ENCODE peak calls at places on chromosomes 12 and 14, in seven cellular contexts. One of them, this sample, is unnamed.
A peak's percentile ranks its signal among the peaks of the same experiment; 100 is the strongest.

GRCh38 chr12:92539966-92540791 is 162.6 kb upstream of the PLEKHG7 start:
- DNase-seq in uterus: no peak
- DNase-seq in Caki2: no peak
- DNase-seq in midbrain: peak; percentile 7
- DNase-seq in AG08395: no peak
- DNase-seq in NCI-H1436 treated with DMSO at 0.1 percent for 48 hours: no peak
- DNase-seq in right cardiac atrium: peak; percentile 65
- DNase-seq in this sample: no peak

GRCh38 chr12:121579190-121579791 is 1.5 kb downstream of the KDM2B start:
- DNase-seq in NCI-H1436 treated with DMSO at 0.1 percent for 48 hours: no peak
- DNase-seq in AG08395: no peak
- DNase-seq in right cardiac atrium: peak; percentile 68
- DNase-seq in midbrain: peak; percentile 37
- DNase-seq in Caki2: no peak
- DNase-seq in uterus: peak; percentile 28
- DNase-seq in this sample: peak; percentile 43

GRCh38 chr12:4956054-4956453 is 46.3 kb downstream of the KCNA1 start:
- DNase-seq in AG08395: peak; percentile 32
- DNase-seq in Caki2: no peak
- DNase-seq in NCI-H1436 treated with DMSO at 0.1 percent for 48 hours: no peak
- DNase-seq in midbrain: no peak
- DNase-seq in right cardiac atrium: no peak
- DNase-seq in uterus: no peak
- DNase-seq in this sample: no peak

GRCh38 chr12:115660211-115660805 is 617.2 kb downstream of the MED13L start:
- DNase-seq in Caki2: no peak
- DNase-seq in right cardiac atrium: peak; percentile 52
- DNase-seq in uterus: no peak
- DNase-seq in midbrain: no peak
- DNase-seq in AG08395: peak; percentile 65
- DNase-seq in NCI-H1436 treated with DMSO at 0.1 percent for 48 hours: no peak
- DNase-seq in this sample: no peak

GRCh38 chr12:44654641-44655625 is 221.2 kb downstream of the NELL2 start:
- DNase-seq in midbrain: no peak
- DNase-seq in uterus: no peak
- DNase-seq in right cardiac atrium: peak; percentile 23
- DNase-seq in Caki2: no peak
- DNase-seq in NCI-H1436 treated with DMSO at 0.1 percent for 48 hours: peak; percentile 46
- DNase-seq in AG08395: no peak
- DNase-seq in this sample: no peak

GRCh38 chr12:117121456-117121855 is 22.2 kb upstream of the TESC start:
- DNase-seq in Caki2: no peak
- DNase-seq in AG08395: no peak
- DNase-seq in uterus: no peak
- DNase-seq in right cardiac atrium: no peak
- DNase-seq in midbrain: no peak
- DNase-seq in NCI-H1436 treated with DMSO at 0.1 percent for 48 hours: no peak
- DNase-seq in this sample: no peak

GRCh38 chr12:115752151-115752550 is 525.3 kb downstream of the MED13L start:
- DNase-seq in right cardiac atrium: no peak
- DNase-seq in NCI-H1436 treated with DMSO at 0.1 percent for 48 hours: no peak
- DNase-seq in uterus: no peak
- DNase-seq in midbrain: no peak
- DNase-seq in Caki2: no peak
- DNase-seq in AG08395: peak; percentile 13
- DNase-seq in this sample: no peak

GRCh38 chr12:116274552-116275375 is 2.7 kb downstream of the MED13L start:
- DNase-seq in NCI-H1436 treated with DMSO at 0.1 percent for 48 hours: no peak
- DNase-seq in Caki2: no peak
- DNase-seq in AG08395: no peak
- DNase-seq in uterus: no peak
- DNase-seq in right cardiac atrium: no peak
- DNase-seq in midbrain: no peak
- DNase-seq in this sample: no peak

GRCh38 chr14:89418452-89418851 is 1.4 kb upstream of the FOXN3 start:
- DNase-seq in AG08395: no peak
- DNase-seq in NCI-H1436 treated with DMSO at 0.1 percent for 48 hours: no peak
- DNase-seq in right cardiac atrium: peak; percentile 53
- DNase-seq in uterus: no peak
- DNase-seq in midbrain: no peak
- DNase-seq in Caki2: no peak
- DNase-seq in this sample: no peak

GRCh38 chr12:75564821-75565220 is 53.4 kb upstream of the KRR1 start:
- DNase-seq in midbrain: no peak
- DNase-seq in right cardiac atrium: no peak
- DNase-seq in NCI-H1436 treated with DMSO at 0.1 percent for 48 hours: no peak
- DNase-seq in Caki2: no peak
- DNase-seq in uterus: no peak
- DNase-seq in AG08395: no peak
- DNase-seq in this sample: no peak

GRCh38 chr12:11162494-11162893 is 8.5 kb upstream of the SMIM10L1 start:
- DNase-seq in uterus: no peak
- DNase-seq in Caki2: no peak
- DNase-seq in right cardiac atrium: no peak
- DNase-seq in AG08395: peak; percentile 4
- DNase-seq in NCI-H1436 treated with DMSO at 0.1 percent for 48 hours: no peak
- DNase-seq in midbrain: no peak
- DNase-seq in this sample: no peak

GRCh38 chr14:74509587-74510210 is 16.1 kb downstream of the ISCA2 start:
- DNase-seq in uterus: peak; percentile 10
- DNase-seq in right cardiac atrium: no peak
- DNase-seq in midbrain: no peak
- DNase-seq in AG08395: no peak
- DNase-seq in Caki2: no peak
- DNase-seq in NCI-H1436 treated with DMSO at 0.1 percent for 48 hours: no peak
- DNase-seq in this sample: no peak

GRCh38 chr12:53289891-53290290 is 5.5 kb upstream of the PFDN5 start:
- DNase-seq in right cardiac atrium: no peak
- DNase-seq in midbrain: no peak
- DNase-seq in uterus: no peak
- DNase-seq in NCI-H1436 treated with DMSO at 0.1 percent for 48 hours: no peak
- DNase-seq in AG08395: peak; percentile 57
- DNase-seq in Caki2: peak; percentile 61
- DNase-seq in this sample: peak; percentile 47

GRCh38 chr14:81402123-81402495 is 2.0 kb upstream of the STON2 start:
- DNase-seq in NCI-H1436 treated with DMSO at 0.1 percent for 48 hours: no peak
- DNase-seq in AG08395: peak; percentile 17
- DNase-seq in Caki2: no peak
- DNase-seq in uterus: no peak
- DNase-seq in midbrain: no peak
- DNase-seq in right cardiac atrium: no peak
- DNase-seq in this sample: no peak

GRCh38 chr14:94423465-94424056 is 29.0 kb downstream of the SERPINA11 start:
- DNase-seq in Caki2: peak; percentile 15
- DNase-seq in midbrain: peak; percentile 45
- DNase-seq in AG08395: peak; percentile 76
- DNase-seq in uterus: peak; percentile 25
- DNase-seq in right cardiac atrium: peak; percentile 86
- DNase-seq in NCI-H1436 treated with DMSO at 0.1 percent for 48 hours: no peak
- DNase-seq in this sample: peak; percentile 69

GRCh38 chr12:124655317-124656213 is 88.2 kb upstream of the NCOR2 start:
- DNase-seq in AG08395: peak; percentile 87
- DNase-seq in right cardiac atrium: peak; percentile 95
- DNase-seq in NCI-H1436 treated with DMSO at 0.1 percent for 48 hours: no peak
- DNase-seq in Caki2: no peak
- DNase-seq in uterus: peak; percentile 89
- DNase-seq in midbrain: peak; percentile 78
- DNase-seq in this sample: peak; percentile 85

GRCh38 chr12:3076730-3077571 is at the start of gene TSPAN9:
- DNase-seq in Caki2: peak; percentile 80
- DNase-seq in NCI-H1436 treated with DMSO at 0.1 percent for 48 hours: no peak
- DNase-seq in right cardiac atrium: peak; percentile 92
- DNase-seq in midbrain: peak; percentile 59
- DNase-seq in AG08395: peak; percentile 88
- DNase-seq in uterus: peak; percentile 72
- DNase-seq in this sample: peak; percentile 93

GRCh38 chr12:113875681-113876080 is 90.4 kb downstream of the RBM19 start:
- DNase-seq in Caki2: no peak
- DNase-seq in midbrain: no peak
- DNase-seq in NCI-H1436 treated with DMSO at 0.1 percent for 48 hours: peak; percentile 20
- DNase-seq in uterus: no peak
- DNase-seq in right cardiac atrium: no peak
- DNase-seq in AG08395: peak; percentile 21
- DNase-seq in this sample: no peak

GRCh38 chr12:38919191-38919590 is 13.8 kb upstream of the CPNE8 start:
- DNase-seq in midbrain: peak; percentile 15
- DNase-seq in Caki2: no peak
- DNase-seq in AG08395: peak; percentile 7
- DNase-seq in right cardiac atrium: no peak
- DNase-seq in NCI-H1436 treated with DMSO at 0.1 percent for 48 hours: no peak
- DNase-seq in uterus: no peak
- DNase-seq in this sample: peak; percentile 13

GRCh38 chr12:121773011-121773777 is 20.3 kb downstream of the RHOF start:
- DNase-seq in uterus: peak; percentile 68
- DNase-seq in NCI-H1436 treated with DMSO at 0.1 percent for 48 hours: no peak
- DNase-seq in midbrain: peak; percentile 42
- DNase-seq in right cardiac atrium: peak; percentile 86
- DNase-seq in AG08395: peak; percentile 76
- DNase-seq in Caki2: peak; percentile 66
- DNase-seq in this sample: peak; percentile 85

GRCh38 chr14:29016050-29016900 is 249.7 kb downstream of the FOXG1 start:
- DNase-seq in uterus: peak; percentile 15
- DNase-seq in Caki2: peak; percentile 22
- DNase-seq in AG08395: peak; percentile 15
- DNase-seq in right cardiac atrium: peak; percentile 52
- DNase-seq in midbrain: peak; percentile 2
- DNase-seq in NCI-H1436 treated with DMSO at 0.1 percent for 48 hours: no peak
- DNase-seq in this sample: peak; percentile 39

GRCh38 chr14:94392510-94392935 is 4.1 kb upstream of the SERPINA1 start:
- DNase-seq in midbrain: no peak
- DNase-seq in NCI-H1436 treated with DMSO at 0.1 percent for 48 hours: no peak
- DNase-seq in uterus: no peak
- DNase-seq in Caki2: no peak
- DNase-seq in AG08395: peak; percentile 48
- DNase-seq in right cardiac atrium: peak; percentile 65
- DNase-seq in this sample: no peak

GRCh38 chr12:45309826-45310626 is 94.1 kb downstream of the ANO6 start:
- DNase-seq in uterus: no peak
- DNase-seq in right cardiac atrium: no peak
- DNase-seq in Caki2: no peak
- DNase-seq in midbrain: no peak
- DNase-seq in AG08395: peak; percentile 54
- DNase-seq in NCI-H1436 treated with DMSO at 0.1 percent for 48 hours: no peak
- DNase-seq in this sample: peak; percentile 19

GRCh38 chr12:6459004-6459337 is 7.1 kb downstream of the TAPBPL start:
- DNase-seq in midbrain: no peak
- DNase-seq in Caki2: no peak
- DNase-seq in uterus: no peak
- DNase-seq in AG08395: no peak
- DNase-seq in right cardiac atrium: no peak
- DNase-seq in NCI-H1436 treated with DMSO at 0.1 percent for 48 hours: no peak
- DNase-seq in this sample: no peak

GRCh38 chr12:82527165-82527780 is 159.4 kb upstream of the TMTC2 start:
- DNase-seq in uterus: no peak
- DNase-seq in Caki2: peak; percentile 69
- DNase-seq in midbrain: peak; percentile 88
- DNase-seq in AG08395: peak; percentile 45
- DNase-seq in NCI-H1436 treated with DMSO at 0.1 percent for 48 hours: no peak
- DNase-seq in right cardiac atrium: no peak
- DNase-seq in this sample: peak; percentile 18

GRCh38 chr12:131552167-131552863 is 158.6 kb upstream of the SFSWAP start:
- DNase-seq in midbrain: no peak
- DNase-seq in Caki2: no peak
- DNase-seq in uterus: no peak
- DNase-seq in right cardiac atrium: no peak
- DNase-seq in AG08395: no peak
- DNase-seq in NCI-H1436 treated with DMSO at 0.1 percent for 48 hours: no peak
- DNase-seq in this sample: no peak

GRCh38 chr12:108833355-108833733 is 24.0 kb downstream of the SSH1 start:
- DNase-seq in midbrain: no peak
- DNase-seq in Caki2: peak; percentile 79
- DNase-seq in AG08395: peak; percentile 87
- DNase-seq in NCI-H1436 treated with DMSO at 0.1 percent for 48 hours: no peak
- DNase-seq in right cardiac atrium: peak; percentile 79
- DNase-seq in uterus: no peak
- DNase-seq in this sample: peak; percentile 74

GRCh38 chr12:126198516-126198915 is 1133.3 kb downstream of the AACS start:
- DNase-seq in AG08395: no peak
- DNase-seq in midbrain: no peak
- DNase-seq in right cardiac atrium: no peak
- DNase-seq in uterus: no peak
- DNase-seq in Caki2: no peak
- DNase-seq in NCI-H1436 treated with DMSO at 0.1 percent for 48 hours: no peak
- DNase-seq in this sample: no peak

GRCh38 chr14:74898694-74899093 is 17.0 kb downstream of the DLST start:
- DNase-seq in AG08395: no peak
- DNase-seq in midbrain: no peak
- DNase-seq in right cardiac atrium: no peak
- DNase-seq in uterus: no peak
- DNase-seq in NCI-H1436 treated with DMSO at 0.1 percent for 48 hours: no peak
- DNase-seq in Caki2: no peak
- DNase-seq in this sample: no peak

GRCh38 chr12:124633269-124633953 is 66.0 kb upstream of the NCOR2 start:
- DNase-seq in right cardiac atrium: no peak
- DNase-seq in Caki2: peak; percentile 53
- DNase-seq in NCI-H1436 treated with DMSO at 0.1 percent for 48 hours: no peak
- DNase-seq in AG08395: no peak
- DNase-seq in uterus: no peak
- DNase-seq in midbrain: no peak
- DNase-seq in this sample: peak; percentile 55

GRCh38 chr14:55038708-55039107 is 11.7 kb downstream of the SOCS4 start:
- DNase-seq in NCI-H1436 treated with DMSO at 0.1 percent for 48 hours: no peak
- DNase-seq in uterus: no peak
- DNase-seq in AG08395: no peak
- DNase-seq in right cardiac atrium: no peak
- DNase-seq in midbrain: no peak
- DNase-seq in Caki2: no peak
- DNase-seq in this sample: no peak

GRCh38 chr12:113392988-113393579 is 10.6 kb downstream of the SDS start:
- DNase-seq in midbrain: no peak
- DNase-seq in Caki2: peak; percentile 18
- DNase-seq in NCI-H1436 treated with DMSO at 0.1 percent for 48 hours: no peak
- DNase-seq in right cardiac atrium: peak; percentile 66
- DNase-seq in uterus: no peak
- DNase-seq in AG08395: peak; percentile 18
- DNase-seq in this sample: peak; percentile 54

GRCh38 chr12:121452356-121453021 is 52.6 kb downstream of the RNF34 start:
- DNase-seq in Caki2: no peak
- DNase-seq in uterus: peak; percentile 45
- DNase-seq in NCI-H1436 treated with DMSO at 0.1 percent for 48 hours: no peak
- DNase-seq in right cardiac atrium: peak; percentile 68
- DNase-seq in AG08395: peak; percentile 67
- DNase-seq in midbrain: no peak
- DNase-seq in this sample: no peak

GRCh38 chr12:109020750-109021380 is at the start of gene SVOP:
- DNase-seq in right cardiac atrium: peak; percentile 90
- DNase-seq in NCI-H1436 treated with DMSO at 0.1 percent for 48 hours: peak; percentile 56
- DNase-seq in AG08395: peak; percentile 88
- DNase-seq in uterus: peak; percentile 54
- DNase-seq in Caki2: peak; percentile 90
- DNase-seq in midbrain: peak; percentile 89
- DNase-seq in this sample: peak; percentile 90

GRCh38 chr14:89207925-89208328 is 209.1 kb downstream of the FOXN3 start:
- DNase-seq in midbrain: no peak
- DNase-seq in AG08395: no peak
- DNase-seq in right cardiac atrium: no peak
- DNase-seq in uterus: no peak
- DNase-seq in NCI-H1436 treated with DMSO at 0.1 percent for 48 hours: no peak
- DNase-seq in Caki2: no peak
- DNase-seq in this sample: no peak

GRCh38 chr14:58466459-58466858 is 38.9 kb downstream of the KIAA0586 start:
- DNase-seq in AG08395: no peak
- DNase-seq in midbrain: no peak
- DNase-seq in Caki2: no peak
- DNase-seq in uterus: no peak
- DNase-seq in NCI-H1436 treated with DMSO at 0.1 percent for 48 hours: no peak
- DNase-seq in right cardiac atrium: no peak
- DNase-seq in this sample: no peak

GRCh38 chr14:23727566-23728335 is 91.6 kb downstream of the DHRS2 start:
- DNase-seq in NCI-H1436 treated with DMSO at 0.1 percent for 48 hours: no peak
- DNase-seq in AG08395: peak; percentile 79
- DNase-seq in right cardiac atrium: no peak
- DNase-seq in midbrain: peak; percentile 43
- DNase-seq in uterus: no peak
- DNase-seq in Caki2: peak; percentile 53
- DNase-seq in this sample: peak; percentile 75

GRCh38 chr12:12010277-12011031 is 60.3 kb upstream of the BCL2L14 start:
- DNase-seq in NCI-H1436 treated with DMSO at 0.1 percent for 48 hours: no peak
- DNase-seq in AG08395: peak; percentile 69
- DNase-seq in midbrain: peak; percentile 69
- DNase-seq in Caki2: no peak
- DNase-seq in uterus: no peak
- DNase-seq in right cardiac atrium: peak; percentile 78
- DNase-seq in this sample: peak; percentile 43

This sample was measured in AG08396.